ENCODE peak calls at places on chromosomes 13 and 19, in four cellular contexts. Q is natural killer cell, C is lower lobe of right lung, A is T-helper 17 cell. U is an unnamed sample.
A peak's percentile ranks its signal among the peaks of the same experiment; 100 is the strongest.

GRCh38 chr13:80168089-80168850 is 172.7 kb downstream of the SPRY2 start:
- ATAC-seq in Q (peak; percentile 67), C (peak; percentile 87), A (peak; percentile 37), U (no peak)

GRCh38 chr19:30212574-30212973 is 159.6 kb upstream of the ZNF536 start:
- ATAC-seq in Q (no peak), C (no peak), A (no peak), U (no peak)

GRCh38 chr13:90308249-90308648 is 1039.2 kb upstream of the MIR17HG start:
- ATAC-seq in Q (no peak), C (no peak), A (no peak), U (no peak)

GRCh38 chr19:2428027-2428690 is 773 bp upstream of the TIMM13 start:
- ATAC-seq in Q (no peak), C (no peak), A (no peak), U (peak; percentile 4)

GRCh38 chr19:19064811-19065745 is 1.3 kb downstream of the SLC25A42 start:
- ATAC-seq in Q (no peak), C (no peak), A (no peak), U (no peak)

GRCh38 chr19:15488489-15489226 is 9.4 kb upstream of the PGLYRP2 start:
- ATAC-seq in Q (no peak), C (no peak), A (no peak), U (no peak)

GRCh38 chr19:45779231-45780145 is 2.8 kb downstream of the DMPK start:
- ATAC-seq in Q (peak; percentile 96), C (peak; percentile 91), A (peak; percentile 96), U (peak; percentile 85)

GRCh38 chr19:40360020-40360686 is 11.7 kb downstream of the PLD3 start:
- ATAC-seq in Q (no peak), C (no peak), A (no peak), U (no peak)

GRCh38 chr13:36685912-36686311 is 12.1 kb downstream of the SERTM1 start:
- ATAC-seq in Q (no peak), C (no peak), A (no peak), U (no peak)

GRCh38 chr13:100633461-100633860 is 41.1 kb downstream of the TMTC4 start:
- ATAC-seq in Q (no peak), C (peak; percentile 75), A (no peak), U (peak; percentile 100)

GRCh38 chr13:33016414-33017409 is at the start of gene KL:
- ATAC-seq in Q (no peak), C (peak; percentile 86), A (peak; percentile 35), U (peak; percentile 43)